ENCODE peak calls at places on chromosomes 16 and 17, in seven cellular contexts. One of them, this sample, is unnamed.

GRCh38 chr17:41629316-41629715 is 4.9 kb upstream of the KRT17 start:
- DNase-seq in HCT116: no peak
- DNase-seq in K562: no peak
- DNase-seq in HepG2: no peak
- DNase-seq in GM12878: no peak
- DNase-seq in H1: no peak
- DNase-seq in SK-N-SH: no peak
- DNase-seq in this sample: no peak

GRCh38 chr16:68993885-68994284 is 111.6 kb upstream of the HAS3 start:
- DNase-seq in HCT116: no peak
- DNase-seq in K562: no peak
- DNase-seq in HepG2: peak; percentile 82
- DNase-seq in GM12878: no peak
- DNase-seq in H1: no peak
- DNase-seq in SK-N-SH: no peak
- DNase-seq in this sample: no peak

GRCh38 chr17:77068915-77069314 is 71.9 kb upstream of the SEC14L1 start:
- DNase-seq in HCT116: no peak
- DNase-seq in K562: no peak
- DNase-seq in HepG2: no peak
- DNase-seq in GM12878: no peak
- DNase-seq in H1: no peak
- DNase-seq in SK-N-SH: no peak
- DNase-seq in this sample: no peak

GRCh38 chr16:84649511-84649861 is 1.2 kb downstream of the KLHL36 start:
- DNase-seq in HCT116: no peak
- DNase-seq in K562: no peak
- DNase-seq in HepG2: no peak
- DNase-seq in GM12878: no peak
- DNase-seq in H1: no peak
- DNase-seq in SK-N-SH: no peak
- DNase-seq in this sample: no peak

GRCh38 chr16:71807905-71808592 is 585 bp downstream of the AP1G1 start:
- DNase-seq in HCT116: no peak
- DNase-seq in K562: peak; percentile 69
- DNase-seq in HepG2: no peak
- DNase-seq in GM12878: no peak
- DNase-seq in H1: no peak
- DNase-seq in SK-N-SH: no peak
- DNase-seq in this sample: no peak

GRCh38 chr16:72073831-72074230 is 10.8 kb downstream of the HPR start:
- DNase-seq in HCT116: no peak
- DNase-seq in K562: no peak
- DNase-seq in HepG2: no peak
- DNase-seq in GM12878: no peak
- DNase-seq in H1: no peak
- DNase-seq in SK-N-SH: no peak
- DNase-seq in this sample: no peak

GRCh38 chr16:80527297-80527696 is 13.5 kb upstream of the DYNLRB2 start:
- DNase-seq in HCT116: peak; percentile 8
- DNase-seq in K562: no peak
- DNase-seq in HepG2: peak; percentile 15
- DNase-seq in GM12878: no peak
- DNase-seq in H1: no peak
- DNase-seq in SK-N-SH: peak; percentile 11
- DNase-seq in this sample: no peak

GRCh38 chr17:62692721-62693431 is 65.4 kb downstream of the MRC2 start:
- DNase-seq in HCT116: no peak
- DNase-seq in K562: peak; percentile 95
- DNase-seq in HepG2: peak; percentile 24
- DNase-seq in GM12878: no peak
- DNase-seq in H1: no peak
- DNase-seq in SK-N-SH: peak; percentile 82
- DNase-seq in this sample: no peak

GRCh38 chr17:31538080-31538762 is 146.7 kb downstream of the RAB11FIP4 start:
- DNase-seq in HCT116: no peak
- DNase-seq in K562: no peak
- DNase-seq in HepG2: no peak
- DNase-seq in GM12878: peak; percentile 70
- DNase-seq in H1: no peak
- DNase-seq in SK-N-SH: no peak
- DNase-seq in this sample: no peak

GRCh38 chr17:42055496-42055895 is 5.1 kb upstream of the C17orf113 start:
- DNase-seq in HCT116: no peak
- DNase-seq in K562: peak; percentile 31
- DNase-seq in HepG2: no peak
- DNase-seq in GM12878: no peak
- DNase-seq in H1: no peak
- DNase-seq in SK-N-SH: no peak
- DNase-seq in this sample: no peak

GRCh38 chr16:87002717-87003413 is 314.3 kb downstream of the C16orf95 start:
- DNase-seq in HCT116: no peak
- DNase-seq in K562: no peak
- DNase-seq in HepG2: no peak
- DNase-seq in GM12878: no peak
- DNase-seq in H1: no peak
- DNase-seq in SK-N-SH: no peak
- DNase-seq in this sample: no peak

GRCh38 chr17:80693511-80693910 is 148.9 kb downstream of the RPTOR start:
- DNase-seq in HCT116: no peak
- DNase-seq in K562: no peak
- DNase-seq in HepG2: no peak
- DNase-seq in GM12878: no peak
- DNase-seq in H1: no peak
- DNase-seq in SK-N-SH: peak; percentile 82
- DNase-seq in this sample: no peak

GRCh38 chr16:2231016-2231931 is 5.0 kb upstream of the DNASE1L2 start:
- DNase-seq in HCT116: no peak
- DNase-seq in K562: no peak
- DNase-seq in HepG2: no peak
- DNase-seq in GM12878: no peak
- DNase-seq in H1: no peak
- DNase-seq in SK-N-SH: no peak
- DNase-seq in this sample: no peak

GRCh38 chr16:66295191-66295590 is 71.3 kb upstream of the CDH5 start:
- DNase-seq in HCT116: no peak
- DNase-seq in K562: no peak
- DNase-seq in HepG2: no peak
- DNase-seq in GM12878: no peak
- DNase-seq in H1: no peak
- DNase-seq in SK-N-SH: no peak
- DNase-seq in this sample: peak; percentile 25

GRCh38 chr16:12062343-12063003 is 85.9 kb downstream of the SNX29 start:
- DNase-seq in HCT116: peak; percentile 4
- DNase-seq in K562: no peak
- DNase-seq in HepG2: no peak
- DNase-seq in GM12878: no peak
- DNase-seq in H1: no peak
- DNase-seq in SK-N-SH: no peak
- DNase-seq in this sample: no peak

GRCh38 chr17:81940538-81941483 is 3.7 kb upstream of the PYCR1 start:
- DNase-seq in HCT116: no peak
- DNase-seq in K562: no peak
- DNase-seq in HepG2: no peak
- DNase-seq in GM12878: no peak
- DNase-seq in H1: no peak
- DNase-seq in SK-N-SH: no peak
- DNase-seq in this sample: no peak

GRCh38 chr17:5877948-5878347 is 192.2 kb upstream of the WSCD1 start:
- DNase-seq in HCT116: no peak
- DNase-seq in K562: no peak
- DNase-seq in HepG2: no peak
- DNase-seq in GM12878: no peak
- DNase-seq in H1: no peak
- DNase-seq in SK-N-SH: no peak
- DNase-seq in this sample: no peak

GRCh38 chr16:81738831-81739496 is 40.1 kb upstream of the PLCG2 start:
- DNase-seq in HCT116: no peak
- DNase-seq in K562: peak; percentile 53
- DNase-seq in HepG2: no peak
- DNase-seq in GM12878: no peak
- DNase-seq in H1: no peak
- DNase-seq in SK-N-SH: no peak
- DNase-seq in this sample: no peak
- TF ChIP-seq JUND in HCT116: no peak
- TF ChIP-seq JUND in K562: no peak
- TF ChIP-seq JUND in HepG2: no peak
- TF ChIP-seq JUND in GM12878: no peak
- TF ChIP-seq JUND in H1: no peak
- TF ChIP-seq JUND in SK-N-SH: no peak
- TF ChIP-seq JUND in this sample: no peak

GRCh38 chr17:18027280-18027679 is 11.7 kb downstream of the ATPAF2 start:
- DNase-seq in HCT116: no peak
- DNase-seq in K562: no peak
- DNase-seq in HepG2: no peak
- DNase-seq in GM12878: no peak
- DNase-seq in H1: no peak
- DNase-seq in SK-N-SH: no peak
- DNase-seq in this sample: no peak

GRCh38 chr17:18025596-18026407 is 13.2 kb downstream of the ATPAF2 start:
- DNase-seq in HCT116: no peak
- DNase-seq in K562: no peak
- DNase-seq in HepG2: no peak
- DNase-seq in GM12878: no peak
- DNase-seq in H1: no peak
- DNase-seq in SK-N-SH: no peak
- DNase-seq in this sample: no peak

GRCh38 chr17:18028114-18028513 is 10.9 kb downstream of the ATPAF2 start:
- DNase-seq in HCT116: no peak
- DNase-seq in K562: no peak
- DNase-seq in HepG2: no peak
- DNase-seq in GM12878: no peak
- DNase-seq in H1: no peak
- DNase-seq in SK-N-SH: no peak
- DNase-seq in this sample: no peak

GRCh38 chr17:18028684-18029540 is 10.1 kb downstream of the ATPAF2 start:
- DNase-seq in HCT116: no peak
- DNase-seq in K562: no peak
- DNase-seq in HepG2: no peak
- DNase-seq in GM12878: no peak
- DNase-seq in H1: no peak
- DNase-seq in SK-N-SH: peak; percentile 50
- DNase-seq in this sample: no peak

GRCh38 chr17:18026408-18026776 is 12.6 kb downstream of the ATPAF2 start:
- DNase-seq in HCT116: no peak
- DNase-seq in K562: no peak
- DNase-seq in HepG2: no peak
- DNase-seq in GM12878: no peak
- DNase-seq in H1: no peak
- DNase-seq in SK-N-SH: peak; percentile 68
- DNase-seq in this sample: no peak
- TF ChIP-seq JUND in HCT116: no peak
- TF ChIP-seq JUND in K562: no peak
- TF ChIP-seq JUND in HepG2: no peak
- TF ChIP-seq JUND in GM12878: no peak
- TF ChIP-seq JUND in H1: no peak
- TF ChIP-seq JUND in SK-N-SH: no peak
- TF ChIP-seq JUND in this sample: no peak

GRCh38 chr16:3650631-3651265 is 3.7 kb upstream of the DNASE1 start:
- DNase-seq in HCT116: no peak
- DNase-seq in K562: no peak
- DNase-seq in HepG2: no peak
- DNase-seq in GM12878: no peak
- DNase-seq in H1: no peak
- DNase-seq in SK-N-SH: no peak
- DNase-seq in this sample: no peak

GRCh38 chr16:3655030-3655790 is 719 bp downstream of the DNASE1 start:
- DNase-seq in HCT116: no peak
- DNase-seq in K562: no peak
- DNase-seq in HepG2: no peak
- DNase-seq in GM12878: no peak
- DNase-seq in H1: no peak
- DNase-seq in SK-N-SH: peak; percentile 22
- DNase-seq in this sample: no peak

GRCh38 chr16:3652373-3653037 is 2.0 kb upstream of the DNASE1 start:
- DNase-seq in HCT116: no peak
- DNase-seq in K562: no peak
- DNase-seq in HepG2: peak; percentile 47
- DNase-seq in GM12878: no peak
- DNase-seq in H1: no peak
- DNase-seq in SK-N-SH: peak; percentile 22
- DNase-seq in this sample: no peak

GRCh38 chr16:3654249-3654991 is at the start of gene DNASE1:
- DNase-seq in HCT116: peak; percentile 47
- DNase-seq in K562: peak; percentile 84
- DNase-seq in HepG2: peak; percentile 91
- DNase-seq in GM12878: peak; percentile 9
- DNase-seq in H1: peak; percentile 61
- DNase-seq in SK-N-SH: peak; percentile 80
- DNase-seq in this sample: peak; percentile 74

GRCh38 chr16:3651461-3652372 is 2.8 kb upstream of the DNASE1 start:
- DNase-seq in HCT116: no peak
- DNase-seq in K562: no peak
- DNase-seq in HepG2: no peak
- DNase-seq in GM12878: no peak
- DNase-seq in H1: no peak
- DNase-seq in SK-N-SH: no peak
- DNase-seq in this sample: no peak
- TF ChIP-seq JUND in HCT116: no peak
- TF ChIP-seq JUND in K562: no peak
- TF ChIP-seq JUND in HepG2: no peak
- TF ChIP-seq JUND in GM12878: no peak
- TF ChIP-seq JUND in H1: no peak
- TF ChIP-seq JUND in SK-N-SH: no peak
- TF ChIP-seq JUND in this sample: no peak

DNA sequence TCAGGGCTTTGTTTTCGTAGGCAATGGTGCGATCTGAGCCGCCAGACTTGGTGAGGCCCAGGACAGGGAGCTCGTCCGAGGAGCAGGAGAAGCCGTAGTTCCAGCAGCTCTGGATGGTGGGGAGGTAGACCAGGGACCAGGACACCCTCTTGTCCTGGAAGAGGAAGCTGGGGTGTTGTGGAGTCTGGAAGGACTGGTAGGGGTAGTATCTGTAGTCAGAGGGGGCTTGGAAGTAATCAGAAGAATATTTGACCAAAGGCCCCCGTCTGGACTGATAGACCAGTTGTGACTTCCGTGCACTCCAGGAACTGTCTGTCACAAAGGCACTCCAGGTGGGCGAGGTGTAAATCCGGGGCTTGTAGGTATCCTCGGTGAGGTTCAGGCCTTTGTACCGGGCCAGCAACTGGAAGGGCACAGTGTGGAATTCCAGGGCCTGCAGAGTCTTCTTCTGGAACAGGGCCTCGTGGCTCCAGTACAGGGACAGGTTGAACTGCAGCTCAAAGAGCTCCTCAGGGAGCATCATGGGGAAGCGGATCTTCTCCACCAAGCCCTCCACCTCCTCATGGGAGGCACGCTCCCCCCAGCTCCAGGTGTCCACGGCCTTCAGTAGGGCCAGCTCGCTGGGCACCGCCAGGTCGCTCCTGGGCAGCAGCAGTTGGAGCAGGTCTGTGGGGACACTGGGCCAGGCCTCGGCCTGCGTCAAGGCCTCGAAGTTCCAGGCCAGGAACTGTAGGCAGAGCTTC is 7.8 kb downstream of the LGALS3BP start:
- DNase-seq in HCT116: no peak
- DNase-seq in K562: no peak
- DNase-seq in HepG2: no peak
- DNase-seq in GM12878: no peak
- DNase-seq in H1: no peak
- DNase-seq in SK-N-SH: peak; percentile 27
- DNase-seq in this sample: no peak
- TF ChIP-seq JUND in HCT116: no peak
- TF ChIP-seq JUND in K562: no peak
- TF ChIP-seq JUND in HepG2: no peak
- TF ChIP-seq JUND in GM12878: no peak
- TF ChIP-seq JUND in H1: no peak
- TF ChIP-seq JUND in SK-N-SH: no peak
- TF ChIP-seq JUND in this sample: no peak